ENCODE peak calls at places on chromosomes 5 and 9, in seven cellular contexts. U is H54, W is heart right ventricle, J is GM20000, M is NB4, D is progenitor cell of endocrine pancreas, B is RCC 7860. V is an unnamed sample.

GRCh38 chr9:90891656-90892055 is 90.0 kb downstream of the SYK start:
- DNase-seq in U (no peak), W (no peak), J (no peak), M (no peak), D (no peak), B (no peak), V (no peak)

GRCh38 chr5:8907168-8907868 is 638.6 kb downstream of the SEMA5A start:
- DNase-seq in U (peak), W (no peak), J (no peak), M (no peak), D (no peak), B (peak), V (no peak)

GRCh38 chr5:126383246-126383645 is 40.0 kb upstream of the GRAMD2B start:
- DNase-seq in U (no peak), W (no peak), J (no peak), M (no peak), D (no peak), B (no peak), V (no peak)

GRCh38 chr5:138352071-138352721 is at the start of gene KDM3B:
- DNase-seq in U (peak), W (peak), J (peak), M (peak), D (peak), B (peak), V (peak)

GRCh38 chr9:96751815-96752214 is 26.1 kb downstream of the ZNF510 start:
- DNase-seq in U (no peak), W (no peak), J (no peak), M (no peak), D (no peak), B (no peak), V (no peak)

GRCh38 chr5:127870914-127871313 is 167.7 kb downstream of the CCDC192 start:
- DNase-seq in U (no peak), W (peak), J (no peak), M (no peak), D (no peak), B (no peak), V (no peak)

GRCh38 chr5:103216137-103216536 is 42.4 kb upstream of the MACIR start:
- DNase-seq in U (no peak), W (no peak), J (no peak), M (no peak), D (no peak), B (no peak), V (no peak)

GRCh38 chr9:5947912-5948311 is 57.2 kb downstream of the MLANA start:
- DNase-seq in U (no peak), W (no peak), J (no peak), M (no peak), D (no peak), B (peak), V (peak)

GRCh38 chr5:147093138-147093537 is 141.7 kb upstream of the STK32A start:
- DNase-seq in U (no peak), W (no peak), J (no peak), M (peak), D (no peak), B (no peak), V (no peak)

GRCh38 chr5:87645241-87645640 is 232.5 kb upstream of the CCNH start:
- DNase-seq in U (no peak), W (no peak), J (no peak), M (no peak), D (no peak), B (no peak), V (no peak)

GRCh38 chr9:71681104-71681707 is 87.1 kb downstream of the CEMIP2 start:
- DNase-seq in U (no peak), W (no peak), J (no peak), M (no peak), D (no peak), B (no peak), V (no peak)

GRCh38 chr5:149551227-149552037 is at the start of gene CSNK1A1:
- DNase-seq in U (peak), W (peak), J (peak), M (peak), D (peak), B (peak), V (peak)

GRCh38 chr9:20528253-20528652 is 94.0 kb downstream of the MLLT3 start:
- DNase-seq in U (no peak), W (no peak), J (no peak), M (no peak), D (no peak), B (no peak), V (no peak)

GRCh38 chr5:43560128-43560527 is 3.3 kb upstream of the PAIP1 start:
- DNase-seq in U (no peak), W (no peak), J (no peak), M (no peak), D (no peak), B (no peak), V (no peak)

V was measured in NCI-H2227 treated with DMSO at 0.1 percent for 48 hours.